ENCODE peak calls at places on chromosomes 7 and 10, in eight cellular contexts. One of them, this sample, is unnamed.

GRCh38 chr7:65967361-65968155 is 14.5 kb downstream of the GUSB start:
- DNase-seq in thoracic aorta: no peak
- DNase-seq in GDM1: no peak
- DNase-seq in T-helper 17 cell: no peak
- DNase-seq in SJSA1: no peak
- DNase-seq in activated naive CD8-positive, alpha-beta T cell treated with anti-CD3 and anti-CD28 coated beads, Interleukin-2, amount 10 ng/mL, durations not matched to agents 7 days and 5 days: no peak
- DNase-seq in HuH-7: no peak
- DNase-seq in RPMI7951: no peak
- DNase-seq in this sample: no peak

GRCh38 chr10:93280699-93281366 is 201.3 kb downstream of the MYOF start:
- DNase-seq in thoracic aorta: no peak
- DNase-seq in GDM1: no peak
- DNase-seq in T-helper 17 cell: no peak
- DNase-seq in SJSA1: no peak
- DNase-seq in activated naive CD8-positive, alpha-beta T cell treated with anti-CD3 and anti-CD28 coated beads, Interleukin-2, amount 10 ng/mL, durations not matched to agents 7 days and 5 days: no peak
- DNase-seq in HuH-7: no peak
- DNase-seq in RPMI7951: no peak
- DNase-seq in this sample: no peak

GRCh38 chr10:48834189-48834965 is 105.3 kb downstream of the LRRC18 start:
- DNase-seq in thoracic aorta: no peak
- DNase-seq in GDM1: no peak
- DNase-seq in T-helper 17 cell: no peak
- DNase-seq in SJSA1: no peak
- DNase-seq in activated naive CD8-positive, alpha-beta T cell treated with anti-CD3 and anti-CD28 coated beads, Interleukin-2, amount 10 ng/mL, durations not matched to agents 7 days and 5 days: no peak
- DNase-seq in HuH-7: no peak
- DNase-seq in RPMI7951: no peak
- DNase-seq in this sample: no peak

GRCh38 chr7:100865971-100866720 is 1.0 kb upstream of the TRIP6 start:
- DNase-seq in thoracic aorta: no peak
- DNase-seq in GDM1: no peak
- DNase-seq in T-helper 17 cell: no peak
- DNase-seq in SJSA1: no peak
- DNase-seq in activated naive CD8-positive, alpha-beta T cell treated with anti-CD3 and anti-CD28 coated beads, Interleukin-2, amount 10 ng/mL, durations not matched to agents 7 days and 5 days: peak
- DNase-seq in HuH-7: no peak
- DNase-seq in RPMI7951: no peak
- DNase-seq in this sample: no peak

GRCh38 chr7:106681815-106682495 is 21.0 kb upstream of the CCDC71L start:
- DNase-seq in thoracic aorta: no peak
- DNase-seq in GDM1: no peak
- DNase-seq in T-helper 17 cell: no peak
- DNase-seq in SJSA1: peak
- DNase-seq in activated naive CD8-positive, alpha-beta T cell treated with anti-CD3 and anti-CD28 coated beads, Interleukin-2, amount 10 ng/mL, durations not matched to agents 7 days and 5 days: no peak
- DNase-seq in HuH-7: no peak
- DNase-seq in RPMI7951: peak
- DNase-seq in this sample: no peak

GRCh38 chr7:133486-133885 is 58.9 kb upstream of the FAM20C start:
- DNase-seq in thoracic aorta: no peak
- DNase-seq in GDM1: no peak
- DNase-seq in T-helper 17 cell: no peak
- DNase-seq in SJSA1: no peak
- DNase-seq in activated naive CD8-positive, alpha-beta T cell treated with anti-CD3 and anti-CD28 coated beads, Interleukin-2, amount 10 ng/mL, durations not matched to agents 7 days and 5 days: no peak
- DNase-seq in HuH-7: no peak
- DNase-seq in RPMI7951: no peak
- DNase-seq in this sample: no peak

GRCh38 chr7:35701287-35701686 is 6.4 kb upstream of the HERPUD2 start:
- DNase-seq in thoracic aorta: no peak
- DNase-seq in GDM1: no peak
- DNase-seq in T-helper 17 cell: no peak
- DNase-seq in SJSA1: no peak
- DNase-seq in activated naive CD8-positive, alpha-beta T cell treated with anti-CD3 and anti-CD28 coated beads, Interleukin-2, amount 10 ng/mL, durations not matched to agents 7 days and 5 days: no peak
- DNase-seq in HuH-7: no peak
- DNase-seq in RPMI7951: no peak
- DNase-seq in this sample: no peak

GRCh38 chr7:123522061-123522460 is 12.3 kb downstream of the IQUB start:
- DNase-seq in thoracic aorta: no peak
- DNase-seq in GDM1: no peak
- DNase-seq in T-helper 17 cell: no peak
- DNase-seq in SJSA1: no peak
- DNase-seq in activated naive CD8-positive, alpha-beta T cell treated with anti-CD3 and anti-CD28 coated beads, Interleukin-2, amount 10 ng/mL, durations not matched to agents 7 days and 5 days: no peak
- DNase-seq in HuH-7: no peak
- DNase-seq in RPMI7951: no peak
- DNase-seq in this sample: no peak

GRCh38 chr7:155094636-155095035 is 24.5 kb downstream of the HTR5A start:
- DNase-seq in thoracic aorta: no peak
- DNase-seq in GDM1: no peak
- DNase-seq in T-helper 17 cell: no peak
- DNase-seq in SJSA1: no peak
- DNase-seq in activated naive CD8-positive, alpha-beta T cell treated with anti-CD3 and anti-CD28 coated beads, Interleukin-2, amount 10 ng/mL, durations not matched to agents 7 days and 5 days: no peak
- DNase-seq in HuH-7: no peak
- DNase-seq in RPMI7951: no peak
- DNase-seq in this sample: no peak

GRCh38 chr7:117088623-117089199 is 135.4 kb downstream of the ST7 start:
- DNase-seq in thoracic aorta: no peak
- DNase-seq in GDM1: no peak
- DNase-seq in T-helper 17 cell: no peak
- DNase-seq in SJSA1: no peak
- DNase-seq in activated naive CD8-positive, alpha-beta T cell treated with anti-CD3 and anti-CD28 coated beads, Interleukin-2, amount 10 ng/mL, durations not matched to agents 7 days and 5 days: no peak
- DNase-seq in HuH-7: no peak
- DNase-seq in RPMI7951: no peak
- DNase-seq in this sample: no peak

GRCh38 chr7:81161459-81162075 is 242.7 kb upstream of the SEMA3C start:
- DNase-seq in thoracic aorta: no peak
- DNase-seq in GDM1: no peak
- DNase-seq in T-helper 17 cell: no peak
- DNase-seq in SJSA1: peak
- DNase-seq in activated naive CD8-positive, alpha-beta T cell treated with anti-CD3 and anti-CD28 coated beads, Interleukin-2, amount 10 ng/mL, durations not matched to agents 7 days and 5 days: no peak
- DNase-seq in HuH-7: peak
- DNase-seq in RPMI7951: peak
- DNase-seq in this sample: no peak

GRCh38 chr7:35699906-35700305 is 5.0 kb upstream of the HERPUD2 start:
- DNase-seq in thoracic aorta: no peak
- DNase-seq in GDM1: no peak
- DNase-seq in T-helper 17 cell: no peak
- DNase-seq in SJSA1: no peak
- DNase-seq in activated naive CD8-positive, alpha-beta T cell treated with anti-CD3 and anti-CD28 coated beads, Interleukin-2, amount 10 ng/mL, durations not matched to agents 7 days and 5 days: no peak
- DNase-seq in HuH-7: no peak
- DNase-seq in RPMI7951: no peak
- DNase-seq in this sample: no peak

GRCh38 chr10:71638087-71638576 is 81.4 kb downstream of the C10orf105 start:
- DNase-seq in thoracic aorta: no peak
- DNase-seq in GDM1: no peak
- DNase-seq in T-helper 17 cell: no peak
- DNase-seq in SJSA1: no peak
- DNase-seq in activated naive CD8-positive, alpha-beta T cell treated with anti-CD3 and anti-CD28 coated beads, Interleukin-2, amount 10 ng/mL, durations not matched to agents 7 days and 5 days: no peak
- DNase-seq in HuH-7: peak
- DNase-seq in RPMI7951: no peak
- DNase-seq in this sample: no peak

GRCh38 chr7:45389073-45389872 is 184.9 kb upstream of the ADCY1 start:
- DNase-seq in thoracic aorta: no peak
- DNase-seq in GDM1: no peak
- DNase-seq in T-helper 17 cell: no peak
- DNase-seq in SJSA1: no peak
- DNase-seq in activated naive CD8-positive, alpha-beta T cell treated with anti-CD3 and anti-CD28 coated beads, Interleukin-2, amount 10 ng/mL, durations not matched to agents 7 days and 5 days: no peak
- DNase-seq in HuH-7: no peak
- DNase-seq in RPMI7951: peak
- DNase-seq in this sample: no peak

GRCh38 chr10:100506596-100507356 is 12.9 kb downstream of the SEC31B start:
- DNase-seq in thoracic aorta: no peak
- DNase-seq in GDM1: no peak
- DNase-seq in T-helper 17 cell: no peak
- DNase-seq in SJSA1: peak
- DNase-seq in activated naive CD8-positive, alpha-beta T cell treated with anti-CD3 and anti-CD28 coated beads, Interleukin-2, amount 10 ng/mL, durations not matched to agents 7 days and 5 days: no peak
- DNase-seq in HuH-7: no peak
- DNase-seq in RPMI7951: peak
- DNase-seq in this sample: no peak

GRCh38 chr10:43137971-43138756 is at the start of gene CSGALNACT2:
- DNase-seq in thoracic aorta: peak
- DNase-seq in GDM1: peak
- DNase-seq in T-helper 17 cell: peak
- DNase-seq in SJSA1: peak
- DNase-seq in activated naive CD8-positive, alpha-beta T cell treated with anti-CD3 and anti-CD28 coated beads, Interleukin-2, amount 10 ng/mL, durations not matched to agents 7 days and 5 days: peak
- DNase-seq in HuH-7: peak
- DNase-seq in RPMI7951: peak
- DNase-seq in this sample: peak

GRCh38 chr7:7581531-7582179 is 15.0 kb downstream of the MIOS start:
- DNase-seq in thoracic aorta: no peak
- DNase-seq in GDM1: no peak
- DNase-seq in T-helper 17 cell: no peak
- DNase-seq in SJSA1: no peak
- DNase-seq in activated naive CD8-positive, alpha-beta T cell treated with anti-CD3 and anti-CD28 coated beads, Interleukin-2, amount 10 ng/mL, durations not matched to agents 7 days and 5 days: no peak
- DNase-seq in HuH-7: no peak
- DNase-seq in RPMI7951: no peak
- DNase-seq in this sample: no peak

GRCh38 chr10:95650232-95650631 is 6.3 kb downstream of the ALDH18A1 start:
- DNase-seq in thoracic aorta: no peak
- DNase-seq in GDM1: no peak
- DNase-seq in T-helper 17 cell: no peak
- DNase-seq in SJSA1: no peak
- DNase-seq in activated naive CD8-positive, alpha-beta T cell treated with anti-CD3 and anti-CD28 coated beads, Interleukin-2, amount 10 ng/mL, durations not matched to agents 7 days and 5 days: no peak
- DNase-seq in HuH-7: no peak
- DNase-seq in RPMI7951: no peak
- DNase-seq in this sample: peak

GRCh38 chr7:35474100-35474499 is 220.2 kb upstream of the TBX20 start:
- DNase-seq in thoracic aorta: no peak
- DNase-seq in GDM1: no peak
- DNase-seq in T-helper 17 cell: no peak
- DNase-seq in SJSA1: no peak
- DNase-seq in activated naive CD8-positive, alpha-beta T cell treated with anti-CD3 and anti-CD28 coated beads, Interleukin-2, amount 10 ng/mL, durations not matched to agents 7 days and 5 days: no peak
- DNase-seq in HuH-7: no peak
- DNase-seq in RPMI7951: no peak
- DNase-seq in this sample: no peak